ENCODE peak calls at places on chromosomes 11 and 22, in four cellular contexts. One of them, this sample, is unnamed.

GRCh38 chr11:75107187-75107586 is 10.5 kb upstream of the OR2AT4 start:
- DNase-seq in amygdala: no peak
- DNase-seq in pons: no peak
- DNase-seq in foreskin fibroblast: no peak
- DNase-seq in this sample: peak; percentile 45

GRCh38 chr22:45680932-45681700 is 9.5 kb downstream of the ATXN10 start:
- DNase-seq in foreskin fibroblast: peak; percentile 57
- DNase-seq in amygdala: no peak
- DNase-seq in pons: no peak
- DNase-seq in this sample: peak; percentile 79

GRCh38 chr11:79102821-79103220 is 338.0 kb downstream of the TENM4 start:
- DNase-seq in amygdala: no peak
- DNase-seq in pons: no peak
- DNase-seq in foreskin fibroblast: no peak
- DNase-seq in this sample: no peak

GRCh38 chr22:36577019-36577418 is 48.1 kb upstream of the EIF3D start:
- DNase-seq in foreskin fibroblast: peak; percentile 66
- DNase-seq in pons: no peak
- DNase-seq in amygdala: no peak
- DNase-seq in this sample: peak; percentile 93

GRCh38 chr22:47811971-47812370 is 1049.5 kb downstream of the TBC1D22A start:
- DNase-seq in amygdala: no peak
- DNase-seq in foreskin fibroblast: no peak
- DNase-seq in pons: no peak
- DNase-seq in this sample: no peak

GRCh38 chr11:102830328-102830727 is 13.1 kb downstream of the MMP3 start:
- DNase-seq in amygdala: no peak
- DNase-seq in foreskin fibroblast: peak; percentile 34
- DNase-seq in pons: no peak
- DNase-seq in this sample: peak; percentile 37

GRCh38 chr11:81579339-81579738 is 1154.3 kb downstream of the FAM181B start:
- DNase-seq in foreskin fibroblast: no peak
- DNase-seq in amygdala: no peak
- DNase-seq in pons: no peak
- DNase-seq in this sample: no peak

GRCh38 chr11:64777449-64778222 is 706 bp downstream of the SF1 start:
- DNase-seq in pons: peak; percentile 74
- DNase-seq in amygdala: peak; percentile 60
- DNase-seq in foreskin fibroblast: peak; percentile 80
- DNase-seq in this sample: peak; percentile 71

GRCh38 chr11:108697872-108698473 is 33.1 kb downstream of the DDX10 start:
- DNase-seq in amygdala: peak; percentile 5
- DNase-seq in pons: peak; percentile 81
- DNase-seq in foreskin fibroblast: peak; percentile 72
- DNase-seq in this sample: peak; percentile 71

GRCh38 chr22:50015451-50016307 is 3.1 kb upstream of the IL17REL start:
- DNase-seq in pons: no peak
- DNase-seq in foreskin fibroblast: no peak
- DNase-seq in amygdala: no peak
- DNase-seq in this sample: no peak

GRCh38 chr11:133946541-133947297 is 10.0 kb downstream of the IGSF9B start:
- DNase-seq in foreskin fibroblast: no peak
- DNase-seq in amygdala: no peak
- DNase-seq in pons: no peak
- DNase-seq in this sample: no peak

GRCh38 chr22:50714150-50714549 is 23.9 kb upstream of the ACR start:
- DNase-seq in foreskin fibroblast: no peak
- DNase-seq in pons: no peak
- DNase-seq in amygdala: no peak
- DNase-seq in this sample: no peak

This sample was measured in HCEC 1CT.